ENCODE peak calls at places on chromosomes 5 and 9, in eight cellular contexts. T is HCEC 1CT, U is NCI-H1092 treated with DMSO at 0.1 percent for 48 hours, G is mucosa of descending colon, P is upper lobe of right lung, J is upper lobe of left lung, I is OCI-LY7, K is ELF-1. D is an unnamed sample.

GRCh38 chr5:74579215-74579614 is 61.3 kb downstream of the ENC1 start:
- DNase-seq in T (no peak), U (no peak), G (no peak), P (no peak), J (no peak), I (no peak), K (no peak), D (no peak)

GRCh38 chr5:60810438-60811085 is 33.5 kb downstream of the ELOVL7 start:
- DNase-seq in T (peak; percentile 30), U (no peak), G (no peak), P (no peak), J (no peak), I (no peak), K (no peak), D (no peak)

GRCh38 chr9:79613145-79613544 is 41.4 kb downstream of the TLE4 start:
- DNase-seq in T (no peak), U (no peak), G (no peak), P (no peak), J (no peak), I (no peak), K (no peak), D (no peak)

GRCh38 chr9:108297025-108297424 is 558.8 kb downstream of the ACTL7B start:
- DNase-seq in T (peak; percentile 18), U (no peak), G (peak; percentile 13), P (peak; percentile 63), J (no peak), I (no peak), K (no peak), D (no peak)

GRCh38 chr5:42131081-42131480 is 206.0 kb downstream of the FBXO4 start:
- DNase-seq in T (no peak), U (no peak), G (no peak), P (no peak), J (no peak), I (no peak), K (no peak), D (no peak)

GRCh38 chr5:1244976-1245375 is 19.8 kb downstream of the SLC6A18 start:
- DNase-seq in T (no peak), U (peak; percentile 10), G (peak; percentile 34), P (no peak), J (peak; percentile 60), I (no peak), K (peak; percentile 45), D (no peak)

GRCh38 chr9:109557481-109557880 is 59.4 kb upstream of the PTPN3 start:
- DNase-seq in T (no peak), U (no peak), G (no peak), P (no peak), J (no peak), I (no peak), K (no peak), D (no peak)

GRCh38 chr5:39270172-39270848 is 50.9 kb upstream of the FYB1 start:
- DNase-seq in T (no peak), U (no peak), G (no peak), P (no peak), J (no peak), I (no peak), K (no peak), D (no peak)

GRCh38 chr5:57366744-57367143 is 115.9 kb downstream of the ACTBL2 start:
- DNase-seq in T (peak; percentile 32), U (no peak), G (no peak), P (no peak), J (no peak), I (no peak), K (no peak), D (no peak)

GRCh38 chr9:86201474-86202337 is 57.8 kb downstream of the C9orf153 start:
- DNase-seq in T (no peak), U (no peak), G (no peak), P (no peak), J (no peak), I (no peak), K (no peak), D (no peak)

GRCh38 chr9:119088002-119088401 is 281.2 kb downstream of the BRINP1 start:
- DNase-seq in T (no peak), U (peak; percentile 12), G (no peak), P (no peak), J (no peak), I (no peak), K (no peak), D (no peak)

GRCh38 chr5:43281840-43282658 is 31.2 kb downstream of the HMGCS1 start:
- DNase-seq in T (no peak), U (no peak), G (no peak), P (no peak), J (no peak), I (no peak), K (no peak), D (no peak)

GRCh38 chr5:74055446-74056097 is 429.6 kb downstream of the ARHGEF28 start:
- DNase-seq in T (no peak), U (peak; percentile 57), G (no peak), P (no peak), J (no peak), I (no peak), K (no peak), D (no peak)

GRCh38 chr9:36903541-36904435 is 130.3 kb downstream of the PAX5 start:
- DNase-seq in T (peak; percentile 64), U (no peak), G (peak; percentile 5), P (no peak), J (no peak), I (no peak), K (no peak), D (no peak)

GRCh38 chr9:1707291-1707690 is 307.9 kb upstream of the SMARCA2 start:
- DNase-seq in T (no peak), U (no peak), G (no peak), P (no peak), J (no peak), I (no peak), K (no peak), D (no peak)

GRCh38 chr5:138032028-138032571 is 779 bp downstream of the FAM13B start:
- DNase-seq in T (peak; percentile 63), U (no peak), G (peak; percentile 76), P (peak; percentile 87), J (peak; percentile 91), I (peak; percentile 83), K (no peak), D (no peak)

GRCh38 chr9:30258079-30258478 is 2126.4 kb upstream of the ACO1 start:
- DNase-seq in T (no peak), U (no peak), G (no peak), P (no peak), J (no peak), I (no peak), K (no peak), D (no peak)

GRCh38 chr5:134536876-134537275 is 11.4 kb downstream of the JADE2 start:
- DNase-seq in T (no peak), U (no peak), G (no peak), P (no peak), J (no peak), I (no peak), K (no peak), D (peak; percentile 52)

GRCh38 chr9:105994970-105995369 is 300.6 kb downstream of the TMEM38B start:
- DNase-seq in T (no peak), U (no peak), G (no peak), P (no peak), J (no peak), I (no peak), K (peak; percentile 37), D (no peak)

GRCh38 chr5:150562832-150563231 is 54.9 kb downstream of the NDST1 start:
- DNase-seq in T (peak; percentile 41), U (peak; percentile 2), G (peak; percentile 89), P (no peak), J (no peak), I (peak; percentile 53), K (peak; percentile 55), D (no peak)

GRCh38 chr5:149654282-149654681 is 73.0 kb downstream of the ARHGEF37 start:
- DNase-seq in T (no peak), U (peak; percentile 26), G (no peak), P (no peak), J (no peak), I (no peak), K (no peak), D (no peak)

GRCh38 chr9:89359018-89359417 is 40.7 kb downstream of the SECISBP2 start:
- DNase-seq in T (no peak), U (peak; percentile 85), G (no peak), P (no peak), J (peak; percentile 14), I (no peak), K (no peak), D (no peak)

GRCh38 chr9:15718423-15718822 is 165.6 kb downstream of the CCDC171 start:
- DNase-seq in T (no peak), U (no peak), G (no peak), P (no peak), J (no peak), I (no peak), K (no peak), D (no peak)

GRCh38 chr5:177111720-177112394 is 21.7 kb upstream of the NSD1 start:
- DNase-seq in T (peak; percentile 17), U (peak; percentile 57), G (peak; percentile 79), P (peak; percentile 79), J (no peak), I (peak; percentile 78), K (peak; percentile 95), D (peak; percentile 75)

GRCh38 chr9:109477269-109478203 is 20.6 kb downstream of the PTPN3 start:
- DNase-seq in T (no peak), U (no peak), G (peak; percentile 94), P (peak; percentile 94), J (no peak), I (no peak), K (peak; percentile 71), D (no peak)